ENCODE peak calls at places on chromosomes 12 and 14, in seven cellular contexts. One of them, this sample, is unnamed.

GRCh38 chr12:113841786-113842185 is 124.3 kb downstream of the RBM19 start:
- DNase-seq in testis: no peak
- DNase-seq in H7: no peak
- DNase-seq in GM04504: no peak
- DNase-seq in activated T-helper 1 cell treated with anti-CD3 and anti-CD28 coated beads, Interleukin-12 subunit alpha, Interleukin-12 subunit beta, Interleukin-2, Interleukin-4 antibody, amounts not matched to agents 30 ng/mL and 10 ng/mL and 1 ng/mL, durations not matched to agents 14 hours and 24 hours and 36 hours: no peak
- DNase-seq in kidney tubule cell: no peak
- DNase-seq in NCI-H82: no peak
- DNase-seq in this sample: no peak

GRCh38 chr14:74062809-74063150 is 21.5 kb downstream of the ALDH6A1 start:
- DNase-seq in testis: no peak
- DNase-seq in H7: no peak
- DNase-seq in GM04504: no peak
- DNase-seq in activated T-helper 1 cell treated with anti-CD3 and anti-CD28 coated beads, Interleukin-12 subunit alpha, Interleukin-12 subunit beta, Interleukin-2, Interleukin-4 antibody, amounts not matched to agents 30 ng/mL and 10 ng/mL and 1 ng/mL, durations not matched to agents 14 hours and 24 hours and 36 hours: no peak
- DNase-seq in kidney tubule cell: peak; percentile 14
- DNase-seq in NCI-H82: no peak
- DNase-seq in this sample: no peak

GRCh38 chr12:73547421-73547820 is 990.2 kb upstream of the ATXN7L3B start:
- DNase-seq in testis: no peak
- DNase-seq in H7: no peak
- DNase-seq in GM04504: no peak
- DNase-seq in activated T-helper 1 cell treated with anti-CD3 and anti-CD28 coated beads, Interleukin-12 subunit alpha, Interleukin-12 subunit beta, Interleukin-2, Interleukin-4 antibody, amounts not matched to agents 30 ng/mL and 10 ng/mL and 1 ng/mL, durations not matched to agents 14 hours and 24 hours and 36 hours: no peak
- DNase-seq in kidney tubule cell: no peak
- DNase-seq in NCI-H82: no peak
- DNase-seq in this sample: no peak

GRCh38 chr12:88111074-88111652 is 30.7 kb downstream of the CEP290 start:
- DNase-seq in testis: no peak
- DNase-seq in H7: peak; percentile 5
- DNase-seq in GM04504: peak; percentile 20
- DNase-seq in activated T-helper 1 cell treated with anti-CD3 and anti-CD28 coated beads, Interleukin-12 subunit alpha, Interleukin-12 subunit beta, Interleukin-2, Interleukin-4 antibody, amounts not matched to agents 30 ng/mL and 10 ng/mL and 1 ng/mL, durations not matched to agents 14 hours and 24 hours and 36 hours: no peak
- DNase-seq in kidney tubule cell: peak; percentile 66
- DNase-seq in NCI-H82: peak; percentile 36
- DNase-seq in this sample: peak; percentile 46

GRCh38 chr12:41213648-41214047 is 25.5 kb downstream of the PDZRN4 start:
- DNase-seq in testis: no peak
- DNase-seq in H7: no peak
- DNase-seq in GM04504: no peak
- DNase-seq in activated T-helper 1 cell treated with anti-CD3 and anti-CD28 coated beads, Interleukin-12 subunit alpha, Interleukin-12 subunit beta, Interleukin-2, Interleukin-4 antibody, amounts not matched to agents 30 ng/mL and 10 ng/mL and 1 ng/mL, durations not matched to agents 14 hours and 24 hours and 36 hours: no peak
- DNase-seq in kidney tubule cell: no peak
- DNase-seq in NCI-H82: no peak
- DNase-seq in this sample: no peak

GRCh38 chr12:89648211-89648930 is 60.3 kb downstream of the ATP2B1 start:
- DNase-seq in testis: no peak
- DNase-seq in H7: peak; percentile 46
- DNase-seq in GM04504: no peak
- DNase-seq in activated T-helper 1 cell treated with anti-CD3 and anti-CD28 coated beads, Interleukin-12 subunit alpha, Interleukin-12 subunit beta, Interleukin-2, Interleukin-4 antibody, amounts not matched to agents 30 ng/mL and 10 ng/mL and 1 ng/mL, durations not matched to agents 14 hours and 24 hours and 36 hours: no peak
- DNase-seq in kidney tubule cell: no peak
- DNase-seq in NCI-H82: peak; percentile 29
- DNase-seq in this sample: no peak

GRCh38 chr12:108784270-108784669 is 53.0 kb upstream of the CORO1C start:
- DNase-seq in testis: no peak
- DNase-seq in H7: peak; percentile 55
- DNase-seq in GM04504: no peak
- DNase-seq in activated T-helper 1 cell treated with anti-CD3 and anti-CD28 coated beads, Interleukin-12 subunit alpha, Interleukin-12 subunit beta, Interleukin-2, Interleukin-4 antibody, amounts not matched to agents 30 ng/mL and 10 ng/mL and 1 ng/mL, durations not matched to agents 14 hours and 24 hours and 36 hours: no peak
- DNase-seq in kidney tubule cell: no peak
- DNase-seq in NCI-H82: no peak
- DNase-seq in this sample: peak; percentile 71

GRCh38 chr14:65469903-65470302 is 57.4 kb downstream of the FUT8 start:
- DNase-seq in testis: no peak
- DNase-seq in H7: peak; percentile 36
- DNase-seq in GM04504: no peak
- DNase-seq in activated T-helper 1 cell treated with anti-CD3 and anti-CD28 coated beads, Interleukin-12 subunit alpha, Interleukin-12 subunit beta, Interleukin-2, Interleukin-4 antibody, amounts not matched to agents 30 ng/mL and 10 ng/mL and 1 ng/mL, durations not matched to agents 14 hours and 24 hours and 36 hours: no peak
- DNase-seq in kidney tubule cell: no peak
- DNase-seq in NCI-H82: no peak
- DNase-seq in this sample: no peak

GRCh38 chr12:114895822-114896221 is 211.8 kb upstream of the TBX3 start:
- DNase-seq in testis: no peak
- DNase-seq in H7: no peak
- DNase-seq in GM04504: no peak
- DNase-seq in activated T-helper 1 cell treated with anti-CD3 and anti-CD28 coated beads, Interleukin-12 subunit alpha, Interleukin-12 subunit beta, Interleukin-2, Interleukin-4 antibody, amounts not matched to agents 30 ng/mL and 10 ng/mL and 1 ng/mL, durations not matched to agents 14 hours and 24 hours and 36 hours: no peak
- DNase-seq in kidney tubule cell: no peak
- DNase-seq in NCI-H82: peak; percentile 74
- DNase-seq in this sample: no peak

GRCh38 chr14:98966465-98967162 is 305.4 kb downstream of the BCL11B start:
- DNase-seq in testis: no peak
- DNase-seq in H7: no peak
- DNase-seq in GM04504: no peak
- DNase-seq in activated T-helper 1 cell treated with anti-CD3 and anti-CD28 coated beads, Interleukin-12 subunit alpha, Interleukin-12 subunit beta, Interleukin-2, Interleukin-4 antibody, amounts not matched to agents 30 ng/mL and 10 ng/mL and 1 ng/mL, durations not matched to agents 14 hours and 24 hours and 36 hours: no peak
- DNase-seq in kidney tubule cell: no peak
- DNase-seq in NCI-H82: no peak
- DNase-seq in this sample: no peak

GRCh38 chr12:89059721-89060120 is 292.6 kb downstream of the DUSP6 start:
- DNase-seq in testis: no peak
- DNase-seq in H7: no peak
- DNase-seq in GM04504: no peak
- DNase-seq in activated T-helper 1 cell treated with anti-CD3 and anti-CD28 coated beads, Interleukin-12 subunit alpha, Interleukin-12 subunit beta, Interleukin-2, Interleukin-4 antibody, amounts not matched to agents 30 ng/mL and 10 ng/mL and 1 ng/mL, durations not matched to agents 14 hours and 24 hours and 36 hours: no peak
- DNase-seq in kidney tubule cell: peak; percentile 59
- DNase-seq in NCI-H82: no peak
- DNase-seq in this sample: no peak

GRCh38 chr14:95468416-95469133 is 47.9 kb downstream of the SYNE3 start:
- DNase-seq in testis: no peak
- DNase-seq in H7: no peak
- DNase-seq in GM04504: no peak
- DNase-seq in activated T-helper 1 cell treated with anti-CD3 and anti-CD28 coated beads, Interleukin-12 subunit alpha, Interleukin-12 subunit beta, Interleukin-2, Interleukin-4 antibody, amounts not matched to agents 30 ng/mL and 10 ng/mL and 1 ng/mL, durations not matched to agents 14 hours and 24 hours and 36 hours: no peak
- DNase-seq in kidney tubule cell: no peak
- DNase-seq in NCI-H82: no peak
- DNase-seq in this sample: no peak

GRCh38 chr12:12439636-12440035 is 82.8 kb downstream of the BORCS5 start:
- DNase-seq in testis: no peak
- DNase-seq in H7: no peak
- DNase-seq in GM04504: no peak
- DNase-seq in activated T-helper 1 cell treated with anti-CD3 and anti-CD28 coated beads, Interleukin-12 subunit alpha, Interleukin-12 subunit beta, Interleukin-2, Interleukin-4 antibody, amounts not matched to agents 30 ng/mL and 10 ng/mL and 1 ng/mL, durations not matched to agents 14 hours and 24 hours and 36 hours: peak; percentile 49
- DNase-seq in kidney tubule cell: peak; percentile 16
- DNase-seq in NCI-H82: no peak
- DNase-seq in this sample: no peak

GRCh38 chr12:57153420-57153997 is 6.1 kb upstream of the LRP1-AS start:
- DNase-seq in testis: no peak
- DNase-seq in H7: no peak
- DNase-seq in GM04504: no peak
- DNase-seq in activated T-helper 1 cell treated with anti-CD3 and anti-CD28 coated beads, Interleukin-12 subunit alpha, Interleukin-12 subunit beta, Interleukin-2, Interleukin-4 antibody, amounts not matched to agents 30 ng/mL and 10 ng/mL and 1 ng/mL, durations not matched to agents 14 hours and 24 hours and 36 hours: no peak
- DNase-seq in kidney tubule cell: no peak
- DNase-seq in NCI-H82: no peak
- DNase-seq in this sample: no peak

GRCh38 chr12:110733089-110733715 is 9.5 kb downstream of the PPP1CC start:
- DNase-seq in testis: no peak
- DNase-seq in H7: no peak
- DNase-seq in GM04504: peak; percentile 38
- DNase-seq in activated T-helper 1 cell treated with anti-CD3 and anti-CD28 coated beads, Interleukin-12 subunit alpha, Interleukin-12 subunit beta, Interleukin-2, Interleukin-4 antibody, amounts not matched to agents 30 ng/mL and 10 ng/mL and 1 ng/mL, durations not matched to agents 14 hours and 24 hours and 36 hours: no peak
- DNase-seq in kidney tubule cell: no peak
- DNase-seq in NCI-H82: no peak
- DNase-seq in this sample: no peak

GRCh38 chr12:120649442-120650248 is 9.2 kb downstream of the CABP1 start:
- DNase-seq in testis: no peak
- DNase-seq in H7: peak; percentile 67
- DNase-seq in GM04504: no peak
- DNase-seq in activated T-helper 1 cell treated with anti-CD3 and anti-CD28 coated beads, Interleukin-12 subunit alpha, Interleukin-12 subunit beta, Interleukin-2, Interleukin-4 antibody, amounts not matched to agents 30 ng/mL and 10 ng/mL and 1 ng/mL, durations not matched to agents 14 hours and 24 hours and 36 hours: no peak
- DNase-seq in kidney tubule cell: no peak
- DNase-seq in NCI-H82: peak; percentile 94
- DNase-seq in this sample: no peak

GRCh38 chr12:53365245-53365904 is 14.6 kb upstream of the SP1 start:
- DNase-seq in testis: no peak
- DNase-seq in H7: no peak
- DNase-seq in GM04504: no peak
- DNase-seq in activated T-helper 1 cell treated with anti-CD3 and anti-CD28 coated beads, Interleukin-12 subunit alpha, Interleukin-12 subunit beta, Interleukin-2, Interleukin-4 antibody, amounts not matched to agents 30 ng/mL and 10 ng/mL and 1 ng/mL, durations not matched to agents 14 hours and 24 hours and 36 hours: no peak
- DNase-seq in kidney tubule cell: no peak
- DNase-seq in NCI-H82: no peak
- DNase-seq in this sample: no peak

GRCh38 chr12:50763637-50764115 is at the start of gene ATF1:
- DNase-seq in testis: peak; percentile 91
- DNase-seq in H7: peak; percentile 96
- DNase-seq in GM04504: peak; percentile 73
- DNase-seq in activated T-helper 1 cell treated with anti-CD3 and anti-CD28 coated beads, Interleukin-12 subunit alpha, Interleukin-12 subunit beta, Interleukin-2, Interleukin-4 antibody, amounts not matched to agents 30 ng/mL and 10 ng/mL and 1 ng/mL, durations not matched to agents 14 hours and 24 hours and 36 hours: peak; percentile 91
- DNase-seq in kidney tubule cell: peak; percentile 94
- DNase-seq in NCI-H82: peak; percentile 96
- DNase-seq in this sample: peak; percentile 90

GRCh38 chr14:67943947-67944346 is 124.4 kb downstream of the RAD51B start:
- DNase-seq in testis: peak; percentile 92
- DNase-seq in H7: peak; percentile 32
- DNase-seq in GM04504: peak; percentile 51
- DNase-seq in activated T-helper 1 cell treated with anti-CD3 and anti-CD28 coated beads, Interleukin-12 subunit alpha, Interleukin-12 subunit beta, Interleukin-2, Interleukin-4 antibody, amounts not matched to agents 30 ng/mL and 10 ng/mL and 1 ng/mL, durations not matched to agents 14 hours and 24 hours and 36 hours: no peak
- DNase-seq in kidney tubule cell: peak; percentile 88
- DNase-seq in NCI-H82: peak; percentile 90
- DNase-seq in this sample: peak; percentile 69

GRCh38 chr14:30020271-30020670 is 92.6 kb upstream of the PRKD1 start:
- DNase-seq in testis: no peak
- DNase-seq in H7: no peak
- DNase-seq in GM04504: no peak
- DNase-seq in activated T-helper 1 cell treated with anti-CD3 and anti-CD28 coated beads, Interleukin-12 subunit alpha, Interleukin-12 subunit beta, Interleukin-2, Interleukin-4 antibody, amounts not matched to agents 30 ng/mL and 10 ng/mL and 1 ng/mL, durations not matched to agents 14 hours and 24 hours and 36 hours: no peak
- DNase-seq in kidney tubule cell: peak; percentile 3
- DNase-seq in NCI-H82: no peak
- DNase-seq in this sample: no peak

GRCh38 chr14:99174081-99174851 is 97.7 kb downstream of the BCL11B start:
- DNase-seq in testis: peak; percentile 56
- DNase-seq in H7: peak; percentile 85
- DNase-seq in GM04504: no peak
- DNase-seq in activated T-helper 1 cell treated with anti-CD3 and anti-CD28 coated beads, Interleukin-12 subunit alpha, Interleukin-12 subunit beta, Interleukin-2, Interleukin-4 antibody, amounts not matched to agents 30 ng/mL and 10 ng/mL and 1 ng/mL, durations not matched to agents 14 hours and 24 hours and 36 hours: no peak
- DNase-seq in kidney tubule cell: no peak
- DNase-seq in NCI-H82: no peak
- DNase-seq in this sample: no peak

GRCh38 chr12:109741286-109741969 is 27.8 kb downstream of the FAM222A start:
- DNase-seq in testis: no peak
- DNase-seq in H7: no peak
- DNase-seq in GM04504: no peak
- DNase-seq in activated T-helper 1 cell treated with anti-CD3 and anti-CD28 coated beads, Interleukin-12 subunit alpha, Interleukin-12 subunit beta, Interleukin-2, Interleukin-4 antibody, amounts not matched to agents 30 ng/mL and 10 ng/mL and 1 ng/mL, durations not matched to agents 14 hours and 24 hours and 36 hours: no peak
- DNase-seq in kidney tubule cell: no peak
- DNase-seq in NCI-H82: no peak
- DNase-seq in this sample: no peak

GRCh38 chr12:90543393-90543792 is 411.6 kb downstream of the CCER1 start:
- DNase-seq in testis: no peak
- DNase-seq in H7: no peak
- DNase-seq in GM04504: no peak
- DNase-seq in activated T-helper 1 cell treated with anti-CD3 and anti-CD28 coated beads, Interleukin-12 subunit alpha, Interleukin-12 subunit beta, Interleukin-2, Interleukin-4 antibody, amounts not matched to agents 30 ng/mL and 10 ng/mL and 1 ng/mL, durations not matched to agents 14 hours and 24 hours and 36 hours: no peak
- DNase-seq in kidney tubule cell: no peak
- DNase-seq in NCI-H82: no peak
- DNase-seq in this sample: no peak

GRCh38 chr12:3958534-3958933 is 85.3 kb upstream of the PARP11 start:
- DNase-seq in testis: no peak
- DNase-seq in H7: no peak
- DNase-seq in GM04504: no peak
- DNase-seq in activated T-helper 1 cell treated with anti-CD3 and anti-CD28 coated beads, Interleukin-12 subunit alpha, Interleukin-12 subunit beta, Interleukin-2, Interleukin-4 antibody, amounts not matched to agents 30 ng/mL and 10 ng/mL and 1 ng/mL, durations not matched to agents 14 hours and 24 hours and 36 hours: no peak
- DNase-seq in kidney tubule cell: no peak
- DNase-seq in NCI-H82: no peak
- DNase-seq in this sample: no peak